ENCODE peak calls at places on chromosomes 12 and 14, in ten cellular contexts. R is fibroblast of lung; F is CD8-positive, alpha-beta T cell; L is tibial artery; J is brain microvascular endothelial cell; B is GM23338; W is MM.1S; H is CD8-positive, alpha-beta memory T cell; P is adrenal gland; I is GM12878. N is an unnamed sample. For H3K36me3, the result is how much of the 10 kb centered on the place peaks cover.

GRCh38 chr14:104296388-104297312 is 158.3 kb downstream of the KIF26A start:
- DNase-seq in R (no peak), H (peak), I (no peak), W (no peak), B (no peak), L (peak), P (peak), F (no peak), J (no peak), N (no peak)

GRCh38 chr12:113096675-113097461 is 38.7 kb downstream of the RASAL1 start:
- DNase-seq in P (no peak), I (no peak), F (no peak), J (no peak), W (no peak), B (no peak), L (no peak), H (no peak), R (no peak), N (no peak)

GRCh38 chr12:116346222-116346621 is 68.7 kb upstream of the MED13L start:
- DNase-seq in B (no peak), R (peak), P (no peak), I (no peak), W (no peak), H (no peak), L (no peak), J (peak), F (no peak), N (no peak)

GRCh38 chr14:33836203-33836894 is 114.5 kb downstream of the EGLN3 start:
- DNase-seq in H (no peak), L (no peak), J (no peak), R (no peak), I (no peak), W (no peak), B (peak), F (no peak), P (no peak), N (no peak)

GRCh38 chr12:30438526-30439120 is 257.0 kb downstream of the IPO8 start:
- DNase-seq in P (no peak), L (no peak), W (no peak), H (no peak), F (no peak), R (no peak), I (no peak), B (no peak), J (no peak), N (no peak)

GRCh38 chr12:131723532-131723931 is 12.6 kb downstream of the SFSWAP start:
- DNase-seq in H (no peak), W (no peak), L (no peak), I (no peak), R (no peak), P (no peak), B (peak), J (no peak), F (no peak), N (no peak)

GRCh38 chr14:39182770-39183684 is 8.0 kb downstream of the PNN start:
- DNase-seq in B (no peak), I (no peak), F (no peak), H (no peak), W (no peak), L (no peak), J (no peak), R (no peak), P (no peak), N (no peak)

GRCh38 chr12:5556033-5556614 is 124.2 kb downstream of the NTF3 start:
- DNase-seq in I (no peak), L (no peak), P (no peak), R (no peak), B (peak), H (no peak), W (no peak), F (no peak), J (no peak), N (no peak)

GRCh38 chr12:95440401-95440800 is 33.6 kb upstream of the METAP2 start:
- DNase-seq in R (peak), F (no peak), J (peak), H (no peak), I (no peak), L (no peak), W (no peak), B (no peak), P (no peak), N (no peak)

GRCh38 chr12:131980263-131980662 is 30.5 kb downstream of the EP400 start:
- DNase-seq in R (no peak), B (no peak), I (no peak), W (no peak), P (no peak), L (no peak), H (no peak), F (no peak), J (no peak), N (no peak)

GRCh38 chr12:12016284-12017100 is 54.2 kb upstream of the BCL2L14 start:
- DNase-seq in P (no peak), L (no peak), I (no peak), B (no peak), W (no peak), R (peak), F (no peak), J (no peak), H (no peak), N (no peak)

GRCh38 chr14:61026523-61026922 is 45.5 kb downstream of the SLC38A6 start:
- DNase-seq in L (no peak), F (no peak), R (no peak), H (no peak), P (no peak), W (no peak), B (no peak), J (no peak), I (no peak), N (no peak)
- H3K36me3 ChIP-seq in L (under half), F (under half), R (under half), H (under half), P (under half), W (under half), B (under half), J (under half), I (under half), N (under half)

GRCh38 chr12:99444859-99445316 is 202.7 kb upstream of the GARIN6 start:
- DNase-seq in W (no peak), B (no peak), P (no peak), F (no peak), R (peak), L (no peak), H (no peak), J (no peak), I (no peak), N (no peak)
- H3K27ac ChIP-seq in W (no peak), B (no peak), P (no peak), F (no peak), R (no peak), L (no peak), H (no peak), J (no peak), I (no peak), N (no peak)

GRCh38 chr14:68899033-68899603 is 80.0 kb downstream of the ACTN1 start:
- DNase-seq in J (no peak), W (no peak), R (no peak), B (no peak), L (no peak), H (no peak), I (no peak), P (no peak), F (no peak), N (no peak)

GRCh38 chr14:68895304-68895703 is 83.8 kb downstream of the ACTN1 start:
- DNase-seq in R (no peak), I (no peak), F (no peak), J (no peak), H (no peak), B (no peak), W (no peak), L (no peak), P (no peak), N (no peak)

GRCh38 chr14:68898248-68899032 is 80.7 kb downstream of the ACTN1 start:
- DNase-seq in P (no peak), I (no peak), L (no peak), J (no peak), F (no peak), B (no peak), H (no peak), W (no peak), R (no peak), N (no peak)

GRCh38 chr14:68896132-68896531 is 83.0 kb downstream of the ACTN1 start:
- DNase-seq in H (no peak), L (no peak), W (no peak), J (peak), P (no peak), B (peak), F (no peak), R (no peak), I (no peak), N (no peak)

GRCh38 chr14:68897559-68898160 is 81.4 kb downstream of the ACTN1 start:
- DNase-seq in R (no peak), W (peak), J (no peak), L (no peak), P (no peak), H (no peak), I (no peak), B (no peak), F (no peak), N (no peak)
- H3K36me3 ChIP-seq in R (half or more), W (under half), J (half or more), L (half or more), P (under half), H (under half), I (under half), B (under half), F (half or more), N (half or more)

GRCh38 chr12:80293759-80294158 is 150.3 kb upstream of the PTPRQ start:
- DNase-seq in R (no peak), F (no peak), P (no peak), B (no peak), I (peak), H (no peak), W (peak), J (no peak), L (no peak), N (no peak)
- H3K27ac ChIP-seq in R (no peak), F (no peak), P (no peak), B (no peak), I (peak), H (no peak), W (peak), J (no peak), L (no peak), N (no peak)

GRCh38 chr14:99940064-99940463 is 125.2 kb upstream of the EVL start:
- DNase-seq in I (no peak), H (no peak), F (no peak), L (no peak), J (no peak), B (no peak), W (no peak), P (no peak), R (no peak), N (no peak)
- H3K36me3 ChIP-seq in I (under half), H (under half), F (under half), L (half or more), J (under half), B (under half), W (under half), P (under half), R (under half), N (under half)

GRCh38 chr14:61640834-61641170 is 54.5 kb upstream of the HIF1A start:
- DNase-seq in P (no peak), I (no peak), H (no peak), B (no peak), J (no peak), W (no peak), R (no peak), F (no peak), L (no peak), N (no peak)
- H3K27ac ChIP-seq in P (no peak), I (no peak), H (no peak), B (no peak), J (no peak), W (no peak), R (no peak), F (no peak), L (peak), N (no peak)

GRCh38 chr14:52043690-52044089 is 25.2 kb downstream of the NID2 start:
- DNase-seq in J (peak), F (no peak), L (no peak), H (peak), R (no peak), P (no peak), I (no peak), W (no peak), B (peak), N (no peak)

GRCh38 chr14:52048132-52048531 is 20.7 kb downstream of the NID2 start:
- DNase-seq in B (no peak), I (no peak), R (no peak), J (no peak), L (no peak), F (no peak), P (no peak), W (no peak), H (no peak), N (no peak)

GRCh38 chr14:52042371-52043037 is 26.4 kb downstream of the NID2 start:
- DNase-seq in F (no peak), J (no peak), I (no peak), W (no peak), H (no peak), R (no peak), B (no peak), P (no peak), L (no peak), N (no peak)

GRCh38 chr14:52046376-52046917 is 22.4 kb downstream of the NID2 start:
- DNase-seq in H (no peak), F (no peak), R (peak), P (no peak), L (no peak), I (no peak), B (no peak), W (no peak), J (no peak), N (no peak)

GRCh38 chr14:52044791-52045522 is 23.9 kb downstream of the NID2 start:
- DNase-seq in I (no peak), J (peak), H (no peak), P (no peak), B (no peak), L (no peak), W (no peak), F (no peak), R (peak), N (no peak)
- H3K36me3 ChIP-seq in I (under half), J (under half), H (under half), P (under half), B (under half), L (under half), W (under half), F (under half), R (under half), N (under half)

DNA sequence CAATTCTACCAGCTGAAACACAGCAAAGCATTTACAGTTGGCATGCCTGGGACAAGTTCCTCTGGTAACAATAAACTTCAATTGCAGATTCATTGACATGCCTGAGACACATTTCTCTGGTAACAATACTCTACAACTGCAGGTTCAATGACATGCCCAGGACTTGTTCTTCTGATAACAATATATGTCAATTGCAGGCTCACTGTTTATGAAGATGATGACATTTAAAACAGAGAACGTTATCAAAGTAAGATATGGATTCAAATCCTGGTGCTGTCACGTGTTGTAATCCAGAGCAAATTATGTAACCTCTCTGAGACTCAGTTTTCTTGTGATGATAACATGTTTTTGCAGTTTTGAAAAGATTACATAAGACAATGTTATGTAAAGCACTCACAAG is 20.5 kb downstream of the KITLG start:
- DNase-seq in W (no peak), H (no peak), F (no peak), L (no peak), P (no peak), B (no peak), I (no peak), J (no peak), R (no peak), N (no peak)
- H3K27ac ChIP-seq in W (no peak), H (no peak), F (no peak), L (no peak), P (no peak), B (no peak), I (no peak), J (no peak), R (no peak), N (no peak)

DNA sequence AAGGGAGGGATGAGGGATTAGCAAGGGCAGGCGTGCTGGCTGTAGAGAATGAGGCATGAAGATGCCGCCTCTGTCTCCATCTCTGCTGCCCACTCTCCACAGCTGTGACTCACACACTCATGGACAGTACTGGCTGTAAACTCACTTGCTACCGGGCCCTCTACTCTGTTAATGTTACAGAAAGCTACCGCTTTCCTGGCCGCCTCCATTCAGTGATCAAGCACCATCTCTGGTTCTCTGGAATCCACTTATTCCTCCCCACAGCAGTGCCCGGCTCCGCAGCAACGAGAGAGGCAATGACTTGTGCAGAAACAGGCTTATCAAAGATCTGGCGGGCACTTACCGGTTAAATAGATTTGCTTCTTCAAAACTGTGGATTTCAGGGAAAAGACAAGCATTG is 34.8 kb downstream of the AMN start:
- DNase-seq in H (no peak), I (no peak), B (no peak), J (no peak), P (no peak), F (no peak), R (peak), W (no peak), L (no peak), N (no peak)
- H3K36me3 ChIP-seq in H (under half), I (under half), B (under half), J (half or more), P (under half), F (under half), R (under half), W (under half), L (half or more), N (half or more)

DNA sequence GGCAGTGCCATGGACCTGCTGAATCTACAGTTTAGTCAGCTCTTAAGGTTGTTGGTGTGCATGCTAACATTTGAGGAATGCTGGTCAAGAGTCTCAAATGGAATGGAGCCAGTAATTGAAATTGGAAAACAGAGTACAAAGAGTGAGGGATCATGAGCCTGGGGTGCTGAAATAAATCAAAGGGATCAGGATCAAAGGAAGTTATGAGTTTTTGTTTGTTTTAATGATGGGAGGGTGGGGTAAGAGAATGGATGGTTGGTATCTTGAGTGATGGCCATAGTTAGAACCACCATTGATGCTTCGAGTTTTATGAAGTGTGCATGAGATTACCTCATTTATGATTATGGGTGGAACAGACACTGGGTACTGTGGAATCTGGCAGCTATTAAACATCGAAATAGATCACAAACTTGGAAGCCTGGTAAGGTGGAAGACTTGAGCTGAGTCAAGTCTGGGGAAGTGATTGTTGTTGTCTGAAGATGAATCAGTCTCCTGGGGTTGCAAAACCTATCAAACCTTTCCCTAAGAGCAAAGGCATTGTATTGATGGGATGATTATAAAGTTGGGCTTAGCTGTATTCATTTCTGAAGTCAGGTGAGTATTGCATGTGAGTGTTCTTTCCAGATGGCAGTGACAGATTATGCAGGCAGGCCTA is 323.4 kb upstream of the E2F7 start:
- DNase-seq in F (no peak), R (peak), I (no peak), J (no peak), P (no peak), B (no peak), H (no peak), W (no peak), L (no peak), N (no peak)
- H3K27ac ChIP-seq in F (no peak), R (no peak), I (no peak), J (no peak), P (no peak), B (no peak), H (no peak), W (no peak), L (no peak), N (no peak)